ENCODE peak calls at places on chromosomes 13 and 19, in five cellular contexts. S is H1, B is breast epithelium, J is stomach, W is esophagus muscularis mucosa. V is an unnamed sample.

GRCh38 chr13:113742000-113742441 is 17.0 kb upstream of the TMEM255B start:
- DNase-seq in W (no peak), J (peak; percentile 40), B (no peak), S (no peak), V (peak; percentile 55)

GRCh38 chr13:53045110-53045509 is 16.5 kb downstream of the OLFM4 start:
- DNase-seq in B (peak; percentile 19), W (no peak), S (no peak), J (peak; percentile 74), V (peak; percentile 66)

GRCh38 chr19:45601524-45602522 is at the start of gene GPR4:
- DNase-seq in B (no peak), W (no peak), J (no peak), S (peak; percentile 82), V (no peak)

GRCh38 chr19:29263305-29264080 is 50.5 kb upstream of the UQCRFS1 start:
- DNase-seq in B (no peak), S (peak; percentile 91), W (no peak), J (peak; percentile 47), V (peak; percentile 34)

GRCh38 chr19:34838248-34838647 is 65.2 kb upstream of the ZNF599 start:
- DNase-seq in B (no peak), W (no peak), S (no peak), J (peak; percentile 17), V (no peak)

GRCh38 chr13:33262069-33262487 is 23.5 kb downstream of the STARD13 start:
- DNase-seq in B (no peak), J (no peak), S (no peak), W (no peak), V (peak; percentile 39)

GRCh38 chr19:57803594-57804325 is 11.0 kb downstream of the ZNF552 start:
- DNase-seq in W (no peak), B (no peak), J (peak; percentile 43), S (peak; percentile 78), V (peak; percentile 26)

GRCh38 chr13:100443998-100444328 is 144.6 kb downstream of the GGACT start:
- DNase-seq in B (no peak), J (no peak), W (no peak), S (no peak), V (no peak)

GRCh38 chr13:97573011-97573410 is 139.0 kb downstream of the RAP2A start:
- DNase-seq in J (no peak), W (no peak), S (no peak), B (no peak), V (no peak)

GRCh38 chr13:79480954-79481684 is at the start of gene NDFIP2:
- DNase-seq in S (peak; percentile 88), B (peak; percentile 73), J (peak; percentile 89), W (no peak), V (peak; percentile 92)

GRCh38 chr19:3383121-3383722 is 16.8 kb downstream of the NFIC start:
- DNase-seq in B (no peak), J (no peak), W (no peak), S (no peak), V (no peak)

GRCh38 chr19:50633359-50633758 is 6.3 kb downstream of the SYT3 start:
- DNase-seq in W (no peak), J (no peak), S (no peak), B (no peak), V (no peak)

GRCh38 chr13:29535663-29536655 is 59.5 kb downstream of the SLC7A1 start:
- DNase-seq in W (no peak), J (no peak), B (no peak), S (no peak), V (no peak)

GRCh38 chr13:24203726-24204295 is 43.3 kb downstream of the SPATA13 start:
- DNase-seq in B (no peak), J (no peak), S (no peak), W (no peak), V (no peak)

GRCh38 chr13:22926176-22927007 is 254.4 kb upstream of the SGCG start:
- DNase-seq in S (peak; percentile 80), W (no peak), J (no peak), B (peak; percentile 26), V (peak; percentile 67)

GRCh38 chr13:100674363-100674847 is at the start of gene TMTC4:
- DNase-seq in B (no peak), S (no peak), W (no peak), J (no peak), V (peak; percentile 32)

GRCh38 chr19:2309734-2310362 is 1.9 kb upstream of the LINGO3 start:
- DNase-seq in W (no peak), S (peak; percentile 46), B (no peak), J (no peak), V (no peak)

GRCh38 chr19:38665950-38666661 is 18.7 kb downstream of the ACTN4 start:
- DNase-seq in W (no peak), S (peak; percentile 79), J (no peak), B (peak; percentile 76), V (peak; percentile 57)
- TF ChIP-seq POLR2A in W (no peak), S (no peak), J (no peak), B (no peak), V (peak; percentile 33)

GRCh38 chr13:21060063-21060826 is 1.1 kb downstream of the LATS2 start:
- DNase-seq in B (no peak), S (peak; percentile 62), W (no peak), J (peak; percentile 52), V (peak; percentile 25)

GRCh38 chr13:21063031-21063430 is 1.6 kb upstream of the LATS2 start:
- DNase-seq in S (peak; percentile 22), B (no peak), J (no peak), W (peak; percentile 3), V (no peak)

GRCh38 chr13:21060827-21061076 is 634 bp downstream of the LATS2 start:
- DNase-seq in S (no peak), W (no peak), B (no peak), J (peak; percentile 29), V (no peak)

GRCh38 chr13:21058361-21058760 is 3.0 kb downstream of the LATS2 start:
- DNase-seq in B (no peak), J (no peak), S (no peak), W (no peak), V (no peak)

DNA sequence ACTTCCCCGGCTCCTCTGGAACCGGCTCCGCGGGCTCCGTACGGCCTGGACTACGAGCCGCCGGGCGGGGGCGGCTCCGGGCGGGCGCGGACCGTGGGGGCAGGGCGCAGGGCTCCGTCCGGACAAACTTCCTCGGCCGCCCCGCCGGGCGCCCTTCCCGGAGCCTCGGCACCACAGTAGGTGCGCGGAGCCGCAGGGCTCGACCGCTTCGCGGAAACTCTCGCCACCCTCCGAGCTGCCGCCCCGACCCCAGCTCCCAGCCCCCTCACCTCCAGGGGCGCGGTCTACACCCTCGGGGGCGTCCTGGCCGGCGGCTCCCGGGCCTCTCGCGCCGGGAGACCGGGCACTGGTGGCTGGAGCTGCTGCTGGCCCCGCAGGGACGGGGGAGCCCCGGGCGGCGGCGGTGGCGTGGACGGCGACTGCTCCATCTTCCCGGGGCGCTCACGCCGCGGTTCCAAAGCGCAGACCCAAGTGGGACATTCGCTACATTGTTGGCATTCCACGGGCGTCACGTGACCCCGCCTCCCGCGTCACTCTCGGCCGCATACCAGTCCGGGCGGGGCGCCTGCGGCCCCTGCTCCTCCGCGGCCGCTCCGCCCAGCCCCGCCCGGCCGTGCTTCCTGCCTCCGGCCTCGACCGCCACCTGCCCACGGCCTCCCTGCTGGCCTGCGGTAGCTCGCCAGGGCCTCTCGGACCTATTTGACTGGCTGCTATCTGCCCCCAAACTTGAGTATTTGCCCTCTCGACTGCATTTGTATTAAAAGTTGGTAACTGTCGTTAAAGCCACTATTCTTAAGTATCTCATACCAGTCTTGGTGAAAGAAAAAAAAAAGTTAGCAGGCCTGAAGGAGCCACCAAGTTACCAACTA is at the start of gene LATS2:
- DNase-seq in B (peak; percentile 95), S (peak; percentile 96), W (peak; percentile 99), J (peak; percentile 97), V (peak; percentile 96)
- H3K4me1 ChIP-seq in B (no peaks in the 10 kb centered on the region), S (no peaks in the 10 kb centered on the region), W (peaks cover 48% of the 10 kb centered on the region), J (peaks cover 22% of the 10 kb centered on the region), V (peaks cover 19% of the 10 kb centered on the region)

GRCh38 chr13:90105881-90106496 is 1241.5 kb upstream of the MIR17HG start:
- DNase-seq in B (no peak), W (no peak), S (no peak), J (no peak), V (no peak)
- TF ChIP-seq POLR2AphosphoS5 in B (no peak), W (no peak), S (no peak), J (no peak), V (no peak)

GRCh38 chr19:55117636-55118391 is at the start of gene PPP1R12C:
- DNase-seq in B (peak; percentile 97), W (peak; percentile 99), S (peak; percentile 93), J (peak; percentile 99), V (peak; percentile 99)
- TF ChIP-seq POLR2A in B (no peak), W (no peak), S (no peak), J (no peak), V (no peak)

DNA sequence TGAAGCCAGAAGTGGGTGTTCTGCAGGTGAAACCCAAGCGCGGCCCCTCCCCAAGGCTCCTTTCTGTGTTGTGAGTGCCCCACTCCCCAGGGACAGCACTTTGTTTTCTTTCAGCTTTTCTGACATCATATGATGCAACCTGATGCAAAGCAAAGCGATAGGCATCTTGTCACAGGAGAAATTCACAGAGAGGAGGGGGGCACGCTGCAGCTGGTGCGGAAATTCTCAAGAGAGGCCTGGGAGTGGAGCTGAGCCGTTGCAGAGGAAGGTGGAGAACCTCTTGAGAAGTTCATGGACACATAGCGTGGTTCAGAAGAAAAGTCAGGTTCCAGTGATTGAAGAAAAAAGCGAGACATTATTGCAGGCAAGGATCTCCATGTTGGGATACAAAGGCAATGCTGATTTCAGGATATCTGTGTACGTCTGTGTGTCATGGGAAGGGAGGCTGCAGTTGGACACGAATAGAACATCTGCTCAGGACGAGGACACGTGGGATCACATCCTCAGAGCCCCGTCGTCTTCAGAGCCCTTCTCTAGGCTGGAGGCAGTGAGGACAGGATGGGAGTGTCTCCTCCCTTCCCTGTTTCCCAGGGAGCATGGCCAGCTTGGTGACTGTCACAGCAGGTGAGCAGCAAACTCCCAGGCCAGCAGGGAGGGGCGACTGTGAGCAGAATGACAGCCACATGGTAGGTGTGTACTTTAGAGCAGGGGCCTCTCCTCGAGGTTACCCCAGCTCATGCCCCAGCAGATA is 79.2 kb downstream of the IRS2 start:
- DNase-seq in W (no peak), S (no peak), B (no peak), J (no peak), V (no peak)
- H3K4me1 ChIP-seq in W (no peaks in the 10 kb centered on the region), S (peaks cover 2% of the 10 kb centered on the region), B (no peaks in the 10 kb centered on the region), J (no peaks in the 10 kb centered on the region), V (no peaks in the 10 kb centered on the region)

DNA sequence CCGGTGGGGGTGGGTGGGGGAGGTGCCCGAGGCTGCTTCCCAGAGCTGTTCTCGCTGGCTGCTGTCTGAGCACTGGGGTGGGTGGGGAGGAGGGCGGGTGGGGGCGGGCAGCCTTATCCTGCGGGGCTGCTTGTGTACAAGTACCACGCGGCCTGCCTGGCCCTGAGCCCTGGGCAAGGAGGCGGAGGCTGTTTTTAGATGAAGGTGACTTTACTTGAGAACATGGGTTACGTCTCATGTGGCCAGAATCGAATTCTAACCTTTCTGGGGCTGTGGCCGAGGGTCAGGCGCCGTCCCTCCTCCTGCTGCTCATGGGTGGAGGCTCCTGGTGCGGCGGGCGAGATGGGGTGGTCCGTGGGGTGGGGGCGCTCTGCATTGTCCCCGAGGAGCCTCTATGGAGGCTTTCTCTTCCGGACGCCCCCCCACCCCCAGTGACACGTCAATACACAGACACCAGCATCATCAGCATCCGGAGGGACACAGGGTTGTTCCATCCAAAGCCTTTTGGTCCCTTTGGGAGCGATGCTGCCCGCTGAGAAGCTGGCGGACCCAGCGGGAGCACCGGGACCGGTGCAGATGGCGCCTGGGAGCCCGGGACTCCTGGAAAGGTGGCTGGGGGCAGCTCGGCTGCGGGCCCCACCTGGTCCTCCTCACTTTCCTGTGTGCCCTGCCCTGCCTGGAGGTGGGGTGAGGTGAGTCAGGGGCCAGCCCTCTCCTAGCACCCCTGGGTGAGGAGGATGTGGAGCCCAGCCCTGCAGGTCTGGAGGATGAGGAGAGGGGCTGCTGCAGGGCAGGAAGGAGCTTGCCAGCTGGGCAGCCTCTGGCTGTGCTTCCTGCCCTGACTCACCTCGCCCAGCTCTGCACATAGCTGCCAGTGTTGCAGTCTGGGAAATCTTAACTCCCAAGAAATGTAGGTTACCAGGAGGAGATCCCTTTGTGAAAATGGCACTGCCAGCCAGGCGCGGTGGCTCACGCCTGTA is 3.4 kb downstream of the BSG start:
- DNase-seq in S (no peak), B (no peak), J (peak; percentile 81), W (no peak), V (no peak)
- TF ChIP-seq POLR2AphosphoS5 in S (no peak), B (no peak), J (peak; percentile 26), W (no peak), V (no peak)